ENCODE peak calls at places on chromosome 19, in seven cellular contexts. V is GM12891, H is HepG2, Z is GM12878, L is H1, K is K562, N is SK-N-SH. I is an unnamed sample.

GRCh38 chr19:10612515-10613119 is 12.7 kb upstream of the SLC44A2 start:
- DNase-seq in V (no peak), H (no peak), Z (no peak), L (no peak), K (no peak), N (peak; percentile 20), I (no peak)

GRCh38 chr19:1313695-1314613 is 28.3 kb downstream of the EFNA2 start:
- DNase-seq in V (no peak), H (no peak), Z (no peak), L (no peak), K (no peak), N (no peak), I (no peak)

GRCh38 chr19:20787766-20788165 is 11.7 kb downstream of the ZNF66 start:
- DNase-seq in V (no peak), H (no peak), Z (peak; percentile 15), L (no peak), K (no peak), N (no peak), I (no peak)

GRCh38 chr19:11461453-11461852 is 19.4 kb downstream of the ELAVL3 start:
- DNase-seq in V (no peak), H (no peak), Z (no peak), L (no peak), K (no peak), N (no peak), I (no peak)

GRCh38 chr19:14473073-14473790 is 1.9 kb downstream of the PTGER1 start:
- DNase-seq in V (no peak), H (no peak), Z (no peak), L (peak; percentile 68), K (peak; percentile 12), N (peak; percentile 33), I (no peak)

GRCh38 chr19:17329768-17330545 is 4.7 kb downstream of the ANO8 start:
- DNase-seq in V (no peak), H (no peak), Z (no peak), L (no peak), K (no peak), N (no peak), I (no peak)

GRCh38 chr19:38264486-38265212 is at the start of gene SPINT2:
- DNase-seq in V (peak; percentile 62), H (no peak), Z (no peak), L (peak; percentile 98), K (no peak), N (peak; percentile 72), I (no peak)

GRCh38 chr19:49651029-49651825 is 9.2 kb downstream of the SCAF1 start:
- DNase-seq in V (peak; percentile 29), H (no peak), Z (no peak), L (no peak), K (no peak), N (no peak), I (no peak)

GRCh38 chr19:40365613-40366401 is 17.3 kb downstream of the PLD3 start:
- DNase-seq in V (peak; percentile 98), H (no peak), Z (no peak), L (peak; percentile 86), K (peak; percentile 97), N (peak; percentile 99), I (peak; percentile 94)

GRCh38 chr19:48878219-48879024 is 6.2 kb downstream of the PPP1R15A start:
- DNase-seq in V (no peak), H (no peak), Z (no peak), L (no peak), K (peak; percentile 85), N (no peak), I (no peak)

GRCh38 chr19:40165362-40165937 is 25.8 kb upstream of the MAP3K10 start:
- DNase-seq in V (peak; percentile 44), H (peak; percentile 44), Z (no peak), L (peak; percentile 92), K (peak; percentile 54), N (peak; percentile 72), I (peak; percentile 46)

GRCh38 chr19:39645800-39646411 is 9.8 kb upstream of the LGALS16 start:
- DNase-seq in V (no peak), H (peak; percentile 17), Z (no peak), L (peak; percentile 63), K (no peak), N (no peak), I (no peak)

GRCh38 chr19:5308471-5309437 is 31.9 kb downstream of the PTPRS start:
- DNase-seq in V (no peak), H (no peak), Z (no peak), L (no peak), K (peak; percentile 62), N (peak; percentile 89), I (no peak)

GRCh38 chr19:16337809-16338469 is 13.3 kb downstream of the KLF2 start:
- DNase-seq in V (no peak), H (no peak), Z (no peak), L (no peak), K (no peak), N (no peak), I (no peak)

GRCh38 chr19:50658438-50659317 is 9.4 kb downstream of the C19orf81 start:
- DNase-seq in V (no peak), H (no peak), Z (no peak), L (peak; percentile 95), K (peak; percentile 99), N (peak; percentile 99), I (no peak)
- TF ChIP-seq POLR2AphosphoS5 in V (no peak), H (no peak), Z (no peak), L (no peak), K (peak; percentile 79), N (peak; percentile 53), I (no peak)

DNA sequence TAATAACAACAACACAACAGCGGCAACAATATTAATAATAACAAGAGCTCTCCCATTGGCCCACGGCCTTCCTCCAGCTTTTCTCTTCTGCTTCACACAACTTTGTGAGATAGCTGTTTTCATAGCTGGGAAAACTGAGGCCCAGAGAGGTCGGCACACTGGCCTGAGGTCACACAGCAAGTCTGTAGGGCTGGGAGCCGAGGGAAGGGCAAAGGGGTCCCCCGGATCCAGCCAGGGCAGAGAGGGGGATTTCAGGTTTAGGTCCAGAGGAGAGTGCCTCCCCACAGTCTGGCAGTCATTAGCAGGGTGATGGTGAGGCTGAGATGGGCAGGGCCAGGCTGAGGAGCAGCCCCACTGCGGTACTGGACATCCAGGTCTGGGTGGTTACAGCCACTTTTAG is 9.0 kb upstream of the CADM4 start:
- DNase-seq in V (no peak), H (no peak), Z (no peak), L (no peak), K (no peak), N (no peak), I (no peak)
- TF ChIP-seq TAF1 in V (no peak), H (no peak), Z (no peak), L (no peak), K (no peak), N (no peak), I (no peak)

GRCh38 chr19:2494447-2495129 is 18.7 kb downstream of the GADD45B start:
- DNase-seq in V (peak; percentile 89), H (no peak), Z (no peak), L (no peak), K (peak; percentile 66), N (peak; percentile 88), I (peak; percentile 85)
- TF ChIP-seq POLR2AphosphoS5 in V (no peak), H (no peak), Z (no peak), L (no peak), K (no peak), N (peak; percentile 10), I (no peak)

GRCh38 chr19:46211201-46211881 is 18.2 kb upstream of the IGFL1 start:
- DNase-seq in V (no peak), H (no peak), Z (no peak), L (peak; percentile 55), K (no peak), N (no peak), I (no peak)
- TF ChIP-seq TAF1 in V (no peak), H (no peak), Z (no peak), L (no peak), K (no peak), N (no peak), I (no peak)

GRCh38 chr19:53795019-53795418 is 29.1 kb downstream of the NLRP12 start:
- DNase-seq in V (no peak), H (peak; percentile 39), Z (no peak), L (no peak), K (no peak), N (no peak), I (no peak)

GRCh38 chr19:53789708-53790678 is 34.1 kb downstream of the NLRP12 start:
- DNase-seq in V (no peak), H (no peak), Z (no peak), L (no peak), K (no peak), N (no peak), I (no peak)

DNA sequence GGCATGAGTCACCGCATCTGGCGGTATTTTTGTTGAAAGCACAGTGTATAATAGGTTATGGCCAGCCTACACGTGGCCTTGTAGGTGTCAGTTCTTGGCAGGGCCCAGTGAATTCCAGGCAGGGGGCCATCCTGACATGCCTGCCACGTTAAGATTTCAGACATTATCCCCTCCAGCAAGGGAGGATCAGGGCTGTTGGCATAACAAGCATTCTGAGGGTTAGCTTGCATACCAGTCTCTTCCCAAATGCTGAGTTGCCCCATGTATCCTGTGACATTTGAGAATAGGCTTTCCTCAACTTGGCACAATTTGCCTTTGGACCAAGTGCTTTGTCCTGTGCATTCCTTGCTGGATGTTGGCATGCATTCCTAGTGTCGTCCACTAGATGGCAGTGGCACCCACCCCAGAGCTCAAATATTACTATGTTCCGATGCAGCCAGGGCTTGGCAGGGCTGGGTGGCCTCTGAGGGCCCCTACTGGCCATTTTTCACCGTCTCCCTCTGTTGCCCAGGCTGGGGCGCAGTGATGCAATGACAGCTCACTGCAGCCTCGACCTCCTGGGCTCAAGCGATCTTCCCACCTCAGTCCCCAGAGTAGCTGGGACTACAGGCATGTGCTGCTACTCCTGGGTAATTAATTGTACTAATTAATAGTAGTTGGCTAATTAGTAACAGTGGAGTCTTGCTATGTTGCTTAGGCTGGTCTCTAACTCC is 31.2 kb downstream of the NLRP12 start:
- DNase-seq in V (peak; percentile 66), H (peak; percentile 88), Z (peak; percentile 7), L (peak; percentile 94), K (peak; percentile 85), N (peak; percentile 90), I (peak; percentile 51)
- TF ChIP-seq POLR2AphosphoS5 in V (no peak), H (no peak), Z (no peak), L (no peak), K (no peak), N (no peak), I (no peak)

GRCh38 chr19:7257148-7258041 is 36.8 kb downstream of the INSR start:
- DNase-seq in V (no peak), H (peak; percentile 68), Z (no peak), L (no peak), K (peak; percentile 28), N (no peak), I (no peak)
- TF ChIP-seq TAF1 in V (no peak), H (no peak), Z (no peak), L (no peak), K (no peak), N (no peak), I (no peak)